ENCODE peak calls at places on chromosome 2, in four cellular contexts. D, G, Y and C are unnamed samples. For H3K4me1, the result is how much of the 10 kb centered on the place peaks cover.

GRCh38 chr2:42249887-42250286 is 80.7 kb downstream of the EML4 start:
- DNase-seq in G (no peak), Y (no peak), D (no peak), C (no peak)

GRCh38 chr2:158967731-158968395 is 577 bp upstream of the TANC1 start:
- DNase-seq in G (no peak), Y (peak), D (no peak), C (no peak)

GRCh38 chr2:14417586-14417985 is 214.9 kb upstream of the LRATD1 start:
- DNase-seq in G (no peak), D (no peak), Y (no peak), C (no peak)

GRCh38 chr2:239790721-239791120 is 234.4 kb downstream of the NDUFA10 start:
- DNase-seq in G (no peak), Y (no peak), D (no peak), C (no peak)

GRCh38 chr2:12796617-12797016 is 79.9 kb downstream of the TRIB2 start:
- DNase-seq in D (no peak), Y (no peak), G (no peak), C (no peak)

GRCh38 chr2:231527955-231528635 is 2.1 kb downstream of the NMUR1 start:
- DNase-seq in G (no peak), Y (peak), D (no peak), C (no peak)

GRCh38 chr2:237858294-237859081 is 935 bp upstream of the RAMP1 start:
- DNase-seq in Y (no peak), D (no peak), G (peak), C (peak)

GRCh38 chr2:205858781-205859478 is 176.6 kb downstream of the NRP2 start:
- DNase-seq in D (no peak), G (no peak), Y (no peak), C (no peak)

GRCh38 chr2:35997488-35997887 is 358.1 kb upstream of the CRIM1 start:
- DNase-seq in Y (no peak), D (no peak), G (no peak), C (no peak)

GRCh38 chr2:106108351-106108750 is 85.8 kb downstream of the UXS1 start:
- DNase-seq in Y (no peak), D (no peak), G (no peak), C (no peak)

GRCh38 chr2:178273787-178274360 is 79.6 kb downstream of the OSBPL6 start:
- DNase-seq in D (no peak), Y (no peak), G (no peak), C (no peak)

GRCh38 chr2:27071277-27071989 is at the start of gene OST4:
- DNase-seq in G (peak), D (peak), Y (peak), C (peak)

GRCh38 chr2:138275881-138276280 is 225.7 kb upstream of the SPOPL start:
- DNase-seq in Y (no peak), G (no peak), D (no peak), C (no peak)
- H3K4me1 ChIP-seq in Y (under half), G (under half), D (under half), C (under half)

GRCh38 chr2:195437521-195437920 is 219.5 kb upstream of the SLC39A10 start:
- DNase-seq in G (no peak), Y (peak), D (no peak), C (no peak)
- H3K4me3 ChIP-seq in G (no peak), Y (no peak), D (no peak), C (no peak)

GRCh38 chr2:10501521-10501961 is 53.4 kb upstream of the ODC1 start:
- DNase-seq in D (no peak), Y (peak), G (no peak), C (no peak)

GRCh38 chr2:10501980-10502802 is 54.1 kb upstream of the ODC1 start:
- DNase-seq in G (no peak), D (no peak), Y (no peak), C (no peak)

GRCh38 chr2:10499911-10500521 is 51.9 kb upstream of the ODC1 start:
- DNase-seq in D (no peak), G (no peak), Y (peak), C (peak)

GRCh38 chr2:10499275-10499907 is 51.3 kb upstream of the ODC1 start:
- DNase-seq in Y (no peak), G (no peak), D (no peak), C (no peak)

DNA sequence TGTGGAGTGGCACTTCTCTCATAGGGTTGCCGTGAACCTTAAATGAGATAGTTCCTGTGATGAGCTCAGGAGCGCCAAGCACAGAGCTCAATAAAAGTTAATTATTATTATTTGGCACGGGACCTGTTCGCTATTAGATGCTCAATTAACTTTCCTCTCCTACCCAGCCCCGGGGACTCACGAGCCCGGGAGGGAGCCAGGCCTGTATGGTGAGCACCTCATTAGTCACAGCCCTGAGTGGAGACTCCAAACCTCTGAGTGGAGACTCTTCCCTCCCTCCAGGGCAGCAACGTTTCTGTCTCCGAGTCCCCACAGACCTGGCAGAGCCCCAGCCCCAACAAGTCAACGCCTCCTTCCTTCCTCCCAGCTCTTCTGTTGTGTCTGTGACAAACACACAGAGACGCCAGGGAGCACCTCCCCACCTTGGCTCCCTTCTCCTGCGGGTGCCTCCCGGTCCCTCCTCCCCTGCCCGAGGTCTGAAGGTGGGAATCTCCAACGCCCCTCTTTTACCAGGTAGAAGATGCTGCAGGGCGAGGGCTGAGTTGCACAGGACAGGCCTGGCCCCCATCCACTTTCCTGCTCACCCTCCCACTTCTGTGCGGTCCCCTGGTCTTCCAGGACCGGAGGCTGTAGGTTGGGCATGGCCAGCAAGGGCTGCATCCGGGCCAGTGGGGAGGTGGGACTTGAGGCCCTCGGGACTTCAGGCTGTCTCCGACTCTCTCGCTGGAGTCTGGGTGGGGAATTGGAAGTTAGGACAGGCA is 52.7 kb upstream of the ODC1 start:
- DNase-seq in G (no peak), Y (no peak), D (no peak), C (no peak)
- H3K27ac ChIP-seq in G (no peak), Y (no peak), D (no peak), C (no peak)

GRCh38 chr2:54574107-54574859 is 118.2 kb downstream of the SPTBN1 start:
- DNase-seq in Y (no peak), D (no peak), G (peak), C (peak)
- H3K4me1 ChIP-seq in Y (half or more), D (half or more), G (half or more), C (half or more)